ENCODE peak calls at places on chromosomes 3 and 15, in five cellular contexts. H is C1 segment of cervical spinal cord, B is adrenal gland, U is fibroblast of pulmonary artery, Q is substantia nigra. E is an unnamed sample.

GRCh38 chr15:99485153-99485947 is 80.4 kb upstream of the MEF2A start:
- DNase-seq in U (no peak), H (no peak), Q (no peak), B (no peak), E (no peak)

GRCh38 chr3:123834631-123835030 is 49.5 kb downstream of the MYLK start:
- DNase-seq in U (peak), H (no peak), Q (no peak), B (no peak), E (no peak)

GRCh38 chr3:145857956-145858355 is 303.0 kb downstream of the PLOD2 start:
- DNase-seq in U (peak), B (no peak), H (no peak), Q (no peak), E (no peak)

GRCh38 chr3:61882253-61882652 is 320.9 kb downstream of the PTPRG start:
- DNase-seq in H (no peak), Q (no peak), B (no peak), U (no peak), E (no peak)

GRCh38 chr15:70121656-70122297 is 24.1 kb upstream of the TLE3 start:
- DNase-seq in Q (no peak), H (no peak), U (peak), B (peak), E (no peak)

GRCh38 chr3:89635137-89635536 is 527.7 kb downstream of the EPHA3 start:
- DNase-seq in H (no peak), B (no peak), Q (no peak), U (no peak), E (no peak)

GRCh38 chr3:8532251-8532831 is 30.7 kb downstream of the LMCD1 start:
- DNase-seq in H (no peak), Q (no peak), U (no peak), B (no peak), E (no peak)

GRCh38 chr3:49707113-49707480 is 12.4 kb downstream of the AMIGO3 start:
- DNase-seq in Q (no peak), B (no peak), H (no peak), U (no peak), E (no peak)

GRCh38 chr3:143538577-143538981 is 309.7 kb downstream of the SLC9A9 start:
- DNase-seq in H (no peak), Q (no peak), B (no peak), U (peak), E (no peak)

GRCh38 chr15:92733090-92733933 is 77.7 kb upstream of the FAM174B start:
- DNase-seq in B (no peak), Q (no peak), H (no peak), U (no peak), E (no peak)

GRCh38 chr3:59968510-59968909 is 918.7 kb upstream of the CFAP20DC start:
- DNase-seq in H (no peak), Q (no peak), B (no peak), U (no peak), E (no peak)

GRCh38 chr3:137746808-137747207 is 17.3 kb upstream of the SOX14 start:
- DNase-seq in B (no peak), H (no peak), U (no peak), Q (no peak), E (no peak)

GRCh38 chr3:66824450-66824849 is 173.7 kb upstream of the KBTBD8 start:
- DNase-seq in H (no peak), U (no peak), B (no peak), Q (no peak), E (no peak)

GRCh38 chr15:70259640-70260066 is 161.9 kb upstream of the TLE3 start:
- DNase-seq in H (no peak), B (no peak), Q (no peak), U (no peak), E (no peak)

GRCh38 chr3:189754356-189754755 is 123.2 kb downstream of the TP63 start:
- DNase-seq in B (no peak), H (no peak), Q (no peak), U (no peak), E (no peak)

GRCh38 chr15:40873625-40874561 is at the start of gene RHOV:
- DNase-seq in Q (peak), B (peak), H (no peak), U (peak), E (peak)

GRCh38 chr15:83166830-83167229 is 40.8 kb downstream of the HDGFL3 start:
- DNase-seq in H (no peak), Q (no peak), U (no peak), B (no peak), E (no peak)

GRCh38 chr15:27067175-27067574 is 96.2 kb downstream of the GABRG3 start:
- DNase-seq in H (no peak), U (no peak), Q (no peak), B (no peak), E (no peak)

GRCh38 chr15:97235285-97235985 is 725.1 kb upstream of the ARRDC4 start:
- DNase-seq in B (peak), U (peak), Q (peak), H (no peak), E (no peak)

GRCh38 chr15:81341351-81341750 is 17.4 kb upstream of the STARD5 start:
- DNase-seq in B (no peak), Q (no peak), H (no peak), U (no peak), E (no peak)

GRCh38 chr3:121781611-121782010 is 32.1 kb upstream of the GOLGB1 start:
- DNase-seq in H (no peak), B (no peak), U (no peak), Q (no peak), E (no peak)

GRCh38 chr15:60835000-60835399 is 356.1 kb upstream of the ICE2 start:
- DNase-seq in U (no peak), Q (no peak), H (no peak), B (no peak), E (no peak)

GRCh38 chr3:177410734-177411133 is 213.5 kb upstream of the TBL1XR1 start:
- DNase-seq in H (no peak), Q (no peak), U (no peak), B (no peak), E (no peak)